ENCODE peak calls at places on chromosomes 1 and 21, in six cellular contexts. R, A, Y, I, Q and D are unnamed samples.

GRCh38 chr1:9717193-9718005 is 65.9 kb downstream of the PIK3CD start:
- DNase-seq in Y (no peak), Q (no peak), A (no peak), I (peak; percentile 92), R (peak; percentile 8), D (peak; percentile 96)

GRCh38 chr1:200369131-200369530 is 40.7 kb downstream of the ZNF281 start:
- DNase-seq in R (no peak), Q (peak; percentile 36), Y (no peak), A (no peak), I (no peak), D (no peak)

GRCh38 chr1:31669786-31670582 is 25.3 kb upstream of the PEF1 start:
- DNase-seq in Y (peak; percentile 26), I (peak; percentile 29), A (no peak), R (peak; percentile 73), Q (peak; percentile 90), D (peak; percentile 42)

GRCh38 chr1:39902121-39902807 is 547 bp upstream of the MYCL start:
- DNase-seq in Q (no peak), A (no peak), I (peak; percentile 35), R (no peak), Y (no peak), D (peak; percentile 48)

GRCh38 chr1:183584155-183584554 is 6.1 kb downstream of the NCF2 start:
- DNase-seq in R (no peak), I (no peak), A (no peak), Q (no peak), Y (no peak), D (no peak)

GRCh38 chr21:22842875-22843274 is 1844.7 kb downstream of the NCAM2 start:
- DNase-seq in Q (no peak), Y (no peak), I (no peak), R (no peak), A (no peak), D (no peak)

GRCh38 chr1:116836099-116836498 is 73.6 kb upstream of the PTGFRN start:
- DNase-seq in A (no peak), R (no peak), Y (no peak), I (no peak), Q (no peak), D (no peak)

GRCh38 chr1:111198836-111199235 is 1.6 kb downstream of the DENND2D start:
- DNase-seq in Q (no peak), I (no peak), Y (no peak), A (no peak), R (no peak), D (no peak)

GRCh38 chr1:19463204-19463803 is 22.0 kb downstream of the CAPZB start:
- DNase-seq in A (no peak), I (peak; percentile 78), Q (no peak), R (no peak), Y (no peak), D (peak; percentile 79)

GRCh38 chr1:79325705-79326104 is 319.2 kb upstream of the ADGRL4 start:
- DNase-seq in R (no peak), Q (no peak), I (no peak), Y (no peak), A (no peak), D (no peak)

GRCh38 chr1:117045644-117046043 is 14.5 kb upstream of the TTF2 start:
- DNase-seq in Y (no peak), I (no peak), R (peak; percentile 67), A (no peak), Q (no peak), D (no peak)

GRCh38 chr1:37274491-37274890 is 199.9 kb upstream of the ZC3H12A start:
- DNase-seq in A (no peak), I (no peak), R (no peak), Y (no peak), Q (no peak), D (no peak)

GRCh38 chr1:52191395-52191965 is 49.6 kb downstream of the ZFYVE9 start:
- DNase-seq in Q (no peak), Y (no peak), A (no peak), I (no peak), R (no peak), D (no peak)

GRCh38 chr1:202890392-202890791 is 1.4 kb upstream of the RABIF start:
- DNase-seq in I (no peak), R (no peak), Y (no peak), A (no peak), Q (no peak), D (no peak)

GRCh38 chr1:993379-993995 is 6.4 kb downstream of the HES4 start:
- DNase-seq in Y (no peak), A (no peak), Q (no peak), I (no peak), R (no peak), D (no peak)

GRCh38 chr21:45388011-45388521 is 16.9 kb upstream of the COL18A1 start:
- DNase-seq in I (no peak), Q (no peak), R (no peak), A (no peak), Y (no peak), D (no peak)

GRCh38 chr1:233075045-233075444 is 124.6 kb downstream of the NTPCR start:
- DNase-seq in R (no peak), I (no peak), Q (no peak), A (no peak), Y (peak; percentile 71), D (no peak)

GRCh38 chr21:18142639-18143038 is 102.0 kb upstream of the CHODL start:
- DNase-seq in Y (no peak), I (no peak), Q (no peak), R (no peak), A (no peak), D (no peak)

GRCh38 chr1:43603004-43603403 is 46.9 kb upstream of the KDM4A start:
- DNase-seq in R (no peak), Q (no peak), A (no peak), I (no peak), Y (no peak), D (no peak)

GRCh38 chr21:38244885-38245869 is 11.6 kb upstream of the KCNJ15 start:
- DNase-seq in R (peak; percentile 89), I (peak; percentile 68), Q (no peak), A (peak; percentile 20), Y (peak; percentile 100), D (no peak)

GRCh38 chr1:43452789-43453441 is 816 bp downstream of the HYI start:
- DNase-seq in Y (peak; percentile 69), Q (peak; percentile 83), A (no peak), R (peak; percentile 75), I (no peak), D (no peak)

GRCh38 chr1:94258873-94259331 is 21.5 kb upstream of the ARHGAP29 start:
- DNase-seq in R (peak; percentile 92), Q (no peak), Y (peak; percentile 95), I (no peak), A (peak; percentile 63), D (no peak)

GRCh38 chr1:205248793-205249601 is 21.3 kb downstream of the TMCC2 start:
- DNase-seq in Q (no peak), R (peak; percentile 73), Y (no peak), A (no peak), I (no peak), D (no peak)

GRCh38 chr1:45493116-45493697 is 2.2 kb upstream of the TESK2 start:
- DNase-seq in Q (no peak), R (peak; percentile 75), Y (peak; percentile 57), I (peak; percentile 21), A (peak; percentile 24), D (peak; percentile 62)

GRCh38 chr1:42259739-42260064 is 75.3 kb downstream of the FOXJ3 start:
- DNase-seq in Q (no peak), A (no peak), Y (no peak), R (no peak), I (no peak), D (no peak)

GRCh38 chr1:8314346-8315280 is 3.3 kb upstream of the SLC45A1 start:
- DNase-seq in R (peak; percentile 86), Y (peak; percentile 82), A (peak; percentile 50), Q (peak; percentile 93), I (peak; percentile 27), D (no peak)

GRCh38 chr1:201217146-201217545 is 26.5 kb downstream of the IGFN1 start:
- DNase-seq in I (no peak), Q (peak; percentile 77), A (no peak), Y (no peak), R (no peak), D (no peak)

GRCh38 chr1:234960722-234961467 is 167.7 kb downstream of the TOMM20 start:
- DNase-seq in Q (no peak), I (no peak), Y (no peak), R (peak; percentile 79), A (no peak), D (no peak)